ENCODE peak calls at places on chromosomes 2 and 18, in four cellular contexts. F, B, P and R are unnamed samples.
A peak's percentile ranks its signal among the peaks of the same experiment; 100 is the strongest.

GRCh38 chr2:2452961-2453360 is 121.9 kb upstream of the MYT1L start:
- DNase-seq in F (no peak), B (no peak), P (no peak), R (no peak)

GRCh38 chr2:85935170-85935745 is 46.5 kb upstream of the ST3GAL5 start:
- DNase-seq in F (no peak), B (no peak), P (no peak), R (no peak)

GRCh38 chr2:67616749-67617148 is 219.6 kb downstream of the ETAA1 start:
- DNase-seq in P (peak; percentile 9), B (no peak), F (peak; percentile 30), R (no peak)

GRCh38 chr2:209230560-209230959 is 193.3 kb upstream of the MAP2 start:
- DNase-seq in B (no peak), F (no peak), P (no peak), R (no peak)

GRCh38 chr2:16137080-16137755 is 196.9 kb downstream of the MYCN start:
- DNase-seq in F (no peak), B (no peak), P (no peak), R (no peak)

GRCh38 chr2:45354776-45355175 is 256.3 kb downstream of the SRBD1 start:
- DNase-seq in P (no peak), B (no peak), F (no peak), R (no peak)

GRCh38 chr18:45628979-45629958 is 14.0 kb downstream of the SLC14A2 start:
- DNase-seq in P (peak; percentile 34), B (no peak), F (no peak), R (no peak)

GRCh38 chr18:79988925-79989361 is 580 bp upstream of the TXNL4A start:
- DNase-seq in P (peak; percentile 51), F (peak; percentile 16), B (no peak), R (no peak)

GRCh38 chr2:202049840-202050239 is 16.2 kb downstream of the FZD7 start:
- DNase-seq in B (no peak), F (no peak), P (no peak), R (no peak)

GRCh38 chr2:150062416-150062815 is 425.1 kb downstream of the RND3 start:
- DNase-seq in P (no peak), B (no peak), F (no peak), R (no peak)